ENCODE peak calls at places on chromosomes 2 and 18, in four cellular contexts. One of them, this sample, is unnamed.

GRCh38 chr2:202717598-202718310 is 83.0 kb downstream of the FAM117B start:
- DNase-seq in fibroblast of lung: no peak
- DNase-seq in ovary: no peak
- DNase-seq in IMR-90: no peak
- DNase-seq in this sample: no peak

GRCh38 chr2:178193823-178194599 is at the start of gene OSBPL6:
- DNase-seq in fibroblast of lung: peak; percentile 77
- DNase-seq in ovary: peak; percentile 79
- DNase-seq in IMR-90: peak; percentile 82
- DNase-seq in this sample: peak; percentile 93

GRCh38 chr2:97736608-97737330 is 23.4 kb downstream of the ZAP70 start:
- DNase-seq in fibroblast of lung: no peak
- DNase-seq in ovary: no peak
- DNase-seq in IMR-90: no peak
- DNase-seq in this sample: no peak

GRCh38 chr2:60379216-60379615 is 174.2 kb downstream of the BCL11A start:
- DNase-seq in fibroblast of lung: no peak
- DNase-seq in ovary: no peak
- DNase-seq in IMR-90: no peak
- DNase-seq in this sample: no peak

GRCh38 chr2:236177967-236178909 is 10.1 kb upstream of the GBX2 start:
- DNase-seq in fibroblast of lung: peak; percentile 47
- DNase-seq in ovary: peak; percentile 40
- DNase-seq in IMR-90: peak; percentile 30
- DNase-seq in this sample: peak; percentile 74

GRCh38 chr18:13414542-13414941 is 196.0 kb downstream of the LDLRAD4 start:
- DNase-seq in fibroblast of lung: no peak
- DNase-seq in ovary: no peak
- DNase-seq in IMR-90: no peak
- DNase-seq in this sample: no peak

GRCh38 chr2:137800386-137800785 is 163.9 kb upstream of the HNMT start:
- DNase-seq in fibroblast of lung: no peak
- DNase-seq in ovary: no peak
- DNase-seq in IMR-90: no peak
- DNase-seq in this sample: no peak

GRCh38 chr18:35582899-35583558 is 1.5 kb downstream of the GALNT1 start:
- DNase-seq in fibroblast of lung: peak; percentile 40
- DNase-seq in ovary: no peak
- DNase-seq in IMR-90: peak; percentile 45
- DNase-seq in this sample: peak; percentile 42

GRCh38 chr2:173159794-173160463 is 84.3 kb downstream of the MAP3K20 start:
- DNase-seq in fibroblast of lung: peak; percentile 99
- DNase-seq in ovary: peak; percentile 94
- DNase-seq in IMR-90: peak; percentile 99
- DNase-seq in this sample: peak; percentile 23

GRCh38 chr2:233426619-233427342 is 72.5 kb downstream of the DGKD start:
- DNase-seq in fibroblast of lung: peak; percentile 77
- DNase-seq in ovary: no peak
- DNase-seq in IMR-90: peak; percentile 99
- DNase-seq in this sample: peak; percentile 63

GRCh38 chr2:94980406-94980805 is 45.1 kb upstream of the MAL start:
- DNase-seq in fibroblast of lung: no peak
- DNase-seq in ovary: no peak
- DNase-seq in IMR-90: no peak
- DNase-seq in this sample: no peak

GRCh38 chr2:134189009-134189717 is 64.7 kb upstream of the MGAT5 start:
- DNase-seq in fibroblast of lung: peak; percentile 63
- DNase-seq in ovary: no peak
- DNase-seq in IMR-90: peak; percentile 72
- DNase-seq in this sample: peak; percentile 54

GRCh38 chr2:48567671-48568070 is 37.7 kb downstream of the STON1 start:
- DNase-seq in fibroblast of lung: no peak
- DNase-seq in ovary: no peak
- DNase-seq in IMR-90: no peak
- DNase-seq in this sample: peak; percentile 93

GRCh38 chr2:48568551-48568950 is 38.6 kb downstream of the STON1 start:
- DNase-seq in fibroblast of lung: no peak
- DNase-seq in ovary: peak; percentile 27
- DNase-seq in IMR-90: no peak
- DNase-seq in this sample: no peak

GRCh38 chr2:48562281-48562680 is 32.3 kb downstream of the STON1 start:
- DNase-seq in fibroblast of lung: no peak
- DNase-seq in ovary: no peak
- DNase-seq in IMR-90: no peak
- DNase-seq in this sample: no peak

GRCh38 chr2:48569433-48569832 is 39.5 kb downstream of the STON1 start:
- DNase-seq in fibroblast of lung: no peak
- DNase-seq in ovary: no peak
- DNase-seq in IMR-90: no peak
- DNase-seq in this sample: no peak

DNA sequence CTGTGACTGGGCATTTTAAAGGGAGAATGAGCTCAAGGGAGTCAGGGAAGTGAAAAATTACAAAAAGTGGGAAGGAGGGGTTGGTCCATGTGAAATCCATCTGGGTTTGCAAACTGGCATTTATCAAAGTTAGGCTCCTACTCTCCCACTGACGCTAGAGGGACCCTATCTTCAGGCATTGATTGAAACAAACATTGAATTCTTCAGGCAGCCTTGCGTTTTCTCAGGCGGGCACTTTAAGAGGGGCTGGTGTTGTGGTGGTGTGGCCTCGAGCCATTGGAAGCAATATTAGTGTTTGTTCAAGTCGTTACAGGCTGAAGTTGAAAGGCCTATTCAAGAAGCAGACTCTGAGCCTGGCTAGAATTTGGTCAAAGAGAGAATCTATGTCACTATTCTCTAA is 36.6 kb downstream of the STON1 start:
- DNase-seq in fibroblast of lung: peak; percentile 40
- DNase-seq in ovary: peak; percentile 33
- DNase-seq in IMR-90: peak; percentile 17
- DNase-seq in this sample: no peak
- TF ChIP-seq CTCF in fibroblast of lung: peak; percentile 49
- TF ChIP-seq CTCF in ovary: no peak
- TF ChIP-seq CTCF in IMR-90: peak; percentile 38
- TF ChIP-seq CTCF in this sample: peak; percentile 57

GRCh38 chr18:2955966-2956521 is 56.9 kb downstream of the LPIN2 start:
- DNase-seq in fibroblast of lung: no peak
- DNase-seq in ovary: no peak
- DNase-seq in IMR-90: no peak
- DNase-seq in this sample: peak; percentile 56
- H3K27ac ChIP-seq in fibroblast of lung: peak overlapping the region; percentile 52
- H3K27ac ChIP-seq in ovary: no peak overlapping the region
- H3K27ac ChIP-seq in IMR-90: peak overlapping the region; percentile 29
- H3K27ac ChIP-seq in this sample: no peak overlapping the region

GRCh38 chr2:218873359-218874194 is 7.1 kb upstream of the WNT10A start:
- DNase-seq in fibroblast of lung: no peak
- DNase-seq in ovary: no peak
- DNase-seq in IMR-90: no peak
- DNase-seq in this sample: peak; percentile 48

GRCh38 chr2:218877331-218877730 is 3.3 kb upstream of the WNT10A start:
- DNase-seq in fibroblast of lung: no peak
- DNase-seq in ovary: no peak
- DNase-seq in IMR-90: no peak
- DNase-seq in this sample: no peak

GRCh38 chr2:218876562-218877219 is 4.0 kb upstream of the WNT10A start:
- DNase-seq in fibroblast of lung: peak; percentile 66
- DNase-seq in ovary: peak; percentile 62
- DNase-seq in IMR-90: peak; percentile 56
- DNase-seq in this sample: peak; percentile 79

GRCh38 chr2:218877891-218878290 is 2.8 kb upstream of the WNT10A start:
- DNase-seq in fibroblast of lung: no peak
- DNase-seq in ovary: no peak
- DNase-seq in IMR-90: no peak
- DNase-seq in this sample: no peak

GRCh38 chr2:218875692-218876246 is 4.9 kb upstream of the WNT10A start:
- DNase-seq in fibroblast of lung: no peak
- DNase-seq in ovary: no peak
- DNase-seq in IMR-90: no peak
- DNase-seq in this sample: no peak
- H3K4me1 ChIP-seq in fibroblast of lung: no peaks in the 10 kb centered on the region
- H3K4me1 ChIP-seq in ovary: peaks cover 6% of the 10 kb centered on the region
- H3K4me1 ChIP-seq in IMR-90: no peaks in the 10 kb centered on the region
- H3K4me1 ChIP-seq in this sample: peaks cover 4% of the 10 kb centered on the region

GRCh38 chr2:39325966-39326365 is 82.2 kb upstream of the CDKL4 start:
- DNase-seq in fibroblast of lung: peak; percentile 24
- DNase-seq in ovary: no peak
- DNase-seq in IMR-90: peak; percentile 57
- DNase-seq in this sample: no peak

GRCh38 chr2:39326644-39327043 is 82.9 kb upstream of the CDKL4 start:
- DNase-seq in fibroblast of lung: no peak
- DNase-seq in ovary: no peak
- DNase-seq in IMR-90: no peak
- DNase-seq in this sample: no peak
- TF ChIP-seq CTCF in fibroblast of lung: no peak
- TF ChIP-seq CTCF in ovary: no peak
- TF ChIP-seq CTCF in IMR-90: no peak
- TF ChIP-seq CTCF in this sample: no peak

GRCh38 chr2:56230171-56230570 is 46.4 kb downstream of the CCDC85A start:
- DNase-seq in fibroblast of lung: no peak
- DNase-seq in ovary: no peak
- DNase-seq in IMR-90: peak; percentile 0
- DNase-seq in this sample: no peak
- H3K27ac ChIP-seq in fibroblast of lung: no peak overlapping the region
- H3K27ac ChIP-seq in ovary: no peak overlapping the region
- H3K27ac ChIP-seq in IMR-90: no peak overlapping the region
- H3K27ac ChIP-seq in this sample: no peak overlapping the region

GRCh38 chr2:2046497-2046896 is 284.6 kb downstream of the MYT1L start:
- DNase-seq in fibroblast of lung: no peak
- DNase-seq in ovary: no peak
- DNase-seq in IMR-90: no peak
- DNase-seq in this sample: no peak
- H3K4me1 ChIP-seq in fibroblast of lung: no peaks in the 10 kb centered on the region
- H3K4me1 ChIP-seq in ovary: no peaks in the 10 kb centered on the region
- H3K4me1 ChIP-seq in IMR-90: no peaks in the 10 kb centered on the region
- H3K4me1 ChIP-seq in this sample: no peaks in the 10 kb centered on the region

GRCh38 chr2:7974936-7975335 is 706.9 kb upstream of the ID2 start:
- DNase-seq in fibroblast of lung: no peak
- DNase-seq in ovary: no peak
- DNase-seq in IMR-90: no peak
- DNase-seq in this sample: no peak

GRCh38 chr2:7967707-7968106 is 714.1 kb upstream of the ID2 start:
- DNase-seq in fibroblast of lung: no peak
- DNase-seq in ovary: no peak
- DNase-seq in IMR-90: no peak
- DNase-seq in this sample: no peak

GRCh38 chr2:7971248-7971647 is 710.6 kb upstream of the ID2 start:
- DNase-seq in fibroblast of lung: no peak
- DNase-seq in ovary: no peak
- DNase-seq in IMR-90: no peak
- DNase-seq in this sample: no peak

GRCh38 chr2:7974086-7974485 is 707.8 kb upstream of the ID2 start:
- DNase-seq in fibroblast of lung: no peak
- DNase-seq in ovary: no peak
- DNase-seq in IMR-90: no peak
- DNase-seq in this sample: no peak

GRCh38 chr2:7972670-7973069 is 709.2 kb upstream of the ID2 start:
- DNase-seq in fibroblast of lung: no peak
- DNase-seq in ovary: no peak
- DNase-seq in IMR-90: no peak
- DNase-seq in this sample: no peak
- TF ChIP-seq CTCF in fibroblast of lung: no peak
- TF ChIP-seq CTCF in ovary: no peak
- TF ChIP-seq CTCF in IMR-90: no peak
- TF ChIP-seq CTCF in this sample: no peak

GRCh38 chr2:231663458-231664290 is 44.7 kb upstream of the PTMA start:
- DNase-seq in fibroblast of lung: no peak
- DNase-seq in ovary: no peak
- DNase-seq in IMR-90: no peak
- DNase-seq in this sample: no peak
- H3K27ac ChIP-seq in fibroblast of lung: no peak overlapping the region
- H3K27ac ChIP-seq in ovary: no peak overlapping the region
- H3K27ac ChIP-seq in IMR-90: no peak overlapping the region
- H3K27ac ChIP-seq in this sample: no peak overlapping the region

GRCh38 chr2:127628767-127629614 is 17.0 kb upstream of the GPR17 start:
- DNase-seq in fibroblast of lung: no peak
- DNase-seq in ovary: no peak
- DNase-seq in IMR-90: no peak
- DNase-seq in this sample: no peak
- H3K4me1 ChIP-seq in fibroblast of lung: no peaks in the 10 kb centered on the region
- H3K4me1 ChIP-seq in ovary: no peaks in the 10 kb centered on the region
- H3K4me1 ChIP-seq in IMR-90: peaks cover 2% of the 10 kb centered on the region
- H3K4me1 ChIP-seq in this sample: no peaks in the 10 kb centered on the region

This sample was measured in cardiac muscle cell.